ENCODE peak calls at places on chromosomes 2 and 18, in four cellular contexts. I is neural progenitor cell, F is fibroblast of lung, M is endothelial cell of umbilical vein. X is an unnamed sample.

GRCh38 chr2:21395366-21395765 is 271.6 kb downstream of the TDRD15 start:
- DNase-seq in I (no peak), F (no peak), M (no peak), X (no peak)

GRCh38 chr2:61763605-61764034 is 90.2 kb downstream of the FAM161A start:
- DNase-seq in I (peak), F (peak), M (no peak), X (peak)

GRCh38 chr2:106091219-106091618 is 102.9 kb downstream of the UXS1 start:
- DNase-seq in I (no peak), F (no peak), M (no peak), X (no peak)

GRCh38 chr18:39752351-39752750 is 2186.8 kb upstream of the CELF4 start:
- DNase-seq in F (no peak), I (peak), M (no peak), X (no peak)

GRCh38 chr2:193331701-193332100 is 1137.0 kb upstream of the TMEFF2 start:
- DNase-seq in F (no peak), M (peak), I (no peak), X (peak)

GRCh38 chr2:196163285-196163684 is 8.1 kb downstream of the STK17B start:
- DNase-seq in I (no peak), F (no peak), M (no peak), X (no peak)

GRCh38 chr2:15943914-15944313 is 3.6 kb downstream of the MYCN start:
- DNase-seq in F (peak), I (no peak), M (peak), X (no peak)

GRCh38 chr2:187369471-187369870 is 78.6 kb downstream of the CALCRL start:
- DNase-seq in F (peak), I (no peak), M (peak), X (no peak)

GRCh38 chr18:58449366-58449935 is 179.4 kb downstream of the ALPK2 start:
- DNase-seq in F (no peak), M (no peak), I (no peak), X (no peak)

GRCh38 chr2:191170773-191171172 is 20.0 kb upstream of the STAT4 start:
- DNase-seq in I (no peak), M (no peak), F (no peak), X (no peak)

GRCh38 chr18:27901424-27902226 is 275.3 kb downstream of the CDH2 start:
- DNase-seq in F (no peak), M (no peak), I (peak), X (no peak)

GRCh38 chr2:204545861-204546773 is 842 bp downstream of the PARD3B start:
- DNase-seq in M (peak), I (no peak), F (no peak), X (no peak)

GRCh38 chr2:231545105-231545902 is 15.1 kb upstream of the NMUR1 start:
- DNase-seq in I (no peak), M (peak), F (peak), X (peak)

GRCh38 chr18:76451475-76452331 is 43.3 kb downstream of the ZNF516 start:
- DNase-seq in F (no peak), I (peak), M (peak), X (no peak)
- TF ChIP-seq CTCF in F (no peak), I (no peak), M (no peak), X (no peak)

DNA sequence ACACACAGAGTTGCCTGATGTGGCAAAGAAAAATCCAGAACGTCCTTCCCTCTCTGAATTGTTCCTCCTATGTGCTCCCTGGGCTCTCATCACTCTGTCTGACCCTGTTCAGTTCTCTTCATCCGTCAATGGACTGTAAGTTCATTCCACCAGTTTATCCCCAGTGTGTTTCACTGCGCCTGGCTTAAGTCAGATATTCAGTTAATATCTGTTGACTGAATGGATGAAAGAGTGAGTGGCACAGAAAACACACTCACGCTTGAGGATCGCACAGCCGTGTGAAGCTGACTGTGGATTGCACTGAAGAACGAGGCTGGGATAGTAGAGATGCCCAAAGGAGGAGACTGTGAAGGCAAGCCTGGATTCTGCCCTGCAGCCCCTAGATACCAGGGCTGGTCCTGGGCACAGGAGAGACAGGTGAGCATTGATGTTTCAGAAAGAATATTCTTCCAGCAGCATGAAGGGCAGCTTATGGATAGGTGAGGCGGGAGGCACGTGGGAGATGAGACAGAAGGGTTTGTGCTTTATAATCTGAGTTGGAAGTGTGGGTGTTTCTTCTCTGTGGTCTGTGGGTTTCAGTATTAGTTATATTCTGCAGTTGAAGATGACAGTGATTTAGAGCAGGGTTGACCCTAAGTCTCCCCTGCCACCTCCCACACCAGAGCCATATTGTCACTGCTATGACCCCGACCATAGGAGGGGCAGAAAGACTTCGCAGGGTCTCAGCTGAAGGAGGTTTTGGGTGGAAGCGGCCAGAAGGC is 129.9 kb downstream of the SOCS6 start:
- DNase-seq in F (peak), I (no peak), M (no peak), X (peak)
- H3K9ac ChIP-seq in F (no peak), I (no peak), M (no peak), X (peak)

DNA sequence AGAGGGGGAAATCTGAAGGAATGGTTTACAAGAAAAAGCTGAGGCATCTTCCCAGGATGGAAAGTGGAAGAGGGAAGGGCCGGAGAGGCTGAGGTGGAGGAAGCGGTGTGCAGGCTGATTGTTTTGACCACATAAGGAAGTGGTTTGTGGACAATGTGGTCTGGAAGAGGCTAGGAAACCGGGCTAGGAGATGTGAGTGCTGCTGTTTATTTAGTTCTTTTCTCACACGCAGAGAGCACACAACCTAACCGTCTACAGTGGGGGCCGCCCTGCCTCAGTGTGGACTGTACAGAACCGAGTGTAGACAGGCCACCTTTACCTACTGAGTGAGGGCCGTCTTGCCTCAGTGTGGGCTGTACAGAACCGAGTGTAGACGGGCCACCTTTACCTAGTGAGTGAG is 251.7 kb upstream of the PXDN start:
- DNase-seq in F (no peak), M (no peak), I (no peak), X (peak)
- TF ChIP-seq EZH2 in F (no peak), M (no peak), I (no peak), X (no peak)

DNA sequence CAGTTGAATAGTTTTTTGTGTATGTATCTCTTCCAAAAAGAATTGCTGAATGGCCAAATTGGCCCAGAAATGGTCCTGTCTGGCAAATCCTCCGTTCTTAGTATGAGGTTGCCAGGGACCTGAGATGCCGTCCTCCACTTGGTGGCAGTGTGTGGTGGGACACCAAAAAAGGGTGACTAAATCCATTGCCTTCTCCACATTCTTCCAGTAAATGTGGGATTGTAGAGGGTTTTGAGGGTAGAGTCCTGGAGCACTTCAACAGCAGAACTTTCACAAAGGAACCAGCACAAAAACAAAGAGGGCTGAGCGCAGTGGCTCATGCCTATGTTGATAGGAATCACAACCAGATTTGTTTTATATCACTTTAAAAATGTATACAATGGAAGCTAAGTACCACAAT is 199.9 kb downstream of the BCL2 start:
- DNase-seq in I (peak), F (peak), M (peak), X (peak)
- TF ChIP-seq CTCF in I (peak), F (peak), M (no peak), X (peak)

GRCh38 chr2:138632066-138632465 is 130.5 kb downstream of the SPOPL start:
- DNase-seq in F (peak), M (no peak), I (no peak), X (peak)

GRCh38 chr2:138633049-138633448 is 131.5 kb downstream of the SPOPL start:
- DNase-seq in I (no peak), F (no peak), M (no peak), X (no peak)

GRCh38 chr2:138630164-138630563 is 128.6 kb downstream of the SPOPL start:
- DNase-seq in F (no peak), I (peak), M (no peak), X (no peak)
- H3K9ac ChIP-seq in F (no peak), I (no peak), M (no peak), X (no peak)

GRCh38 chr18:37524139-37524538 is 41.5 kb downstream of the CELF4 start:
- DNase-seq in F (no peak), M (no peak), I (no peak), X (no peak)
- TF ChIP-seq EZH2 in F (no peak), M (no peak), I (no peak), X (no peak)

GRCh38 chr18:49206717-49207116 is 253.7 kb downstream of the DYM start:
- DNase-seq in I (no peak), M (no peak), F (peak), X (no peak)
- TF ChIP-seq CTCF in I (no peak), M (no peak), F (peak), X (peak)

GRCh38 chr2:201070966-201071304 is 536 bp downstream of the HYCC2 start:
- DNase-seq in M (no peak), I (peak), F (no peak), X (no peak)

GRCh38 chr2:201074996-201075395 is 3.2 kb downstream of the NDUFB3 start:
- DNase-seq in I (no peak), M (no peak), F (no peak), X (no peak)

GRCh38 chr2:201072201-201072530 is 365 bp downstream of the NDUFB3 start:
- DNase-seq in I (no peak), M (no peak), F (no peak), X (no peak)

GRCh38 chr2:201071305-201072200 is at the start of the genes HYCC2 and NDUFB3:
- DNase-seq in M (peak), I (peak), F (peak), X (peak)

DNA sequence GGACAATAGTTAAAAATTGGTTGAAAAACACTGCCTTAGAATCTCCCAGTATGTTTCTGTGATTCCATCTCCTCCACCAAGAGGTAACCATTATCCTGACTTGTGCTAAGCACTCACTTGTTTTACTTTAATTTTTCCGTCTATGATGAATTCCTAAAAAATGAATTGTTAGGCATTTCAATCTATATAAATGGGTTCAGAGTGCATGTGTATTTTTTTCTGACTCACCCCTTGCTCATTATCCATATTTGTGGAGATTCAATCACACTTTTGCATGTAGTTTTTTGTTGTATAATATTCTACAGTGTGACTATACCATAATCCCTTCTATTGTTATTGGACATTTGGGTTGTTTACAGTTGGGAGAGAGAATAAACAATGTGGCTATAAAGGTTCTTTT is 1.3 kb downstream of the NDUFB3 start:
- DNase-seq in I (no peak), F (no peak), M (no peak), X (no peak)
- H3K9ac ChIP-seq in I (no peak), F (no peak), M (no peak), X (no peak)

X was measured in astrocyte.